ENCODE peak calls at places on chromosomes 3 and 15, in seven cellular contexts. One of them, this sample, is unnamed.

GRCh38 chr15:68431792-68432401 is at the start of gene ITGA11:
- DNase-seq in renal cortical epithelial cell: no peak
- DNase-seq in stimulated activated CD8-positive, alpha-beta memory T cell treated with anti-CD3 and anti-CD28 coated beads, Interleukin-15, amount 100 ng/mL, for 24 hours: no peak
- DNase-seq in activated T-cell treated with anti-CD3 and anti-CD28 coated beads for 1 hour: no peak
- DNase-seq in NCI-H2227 treated with DMSO at 0.1 percent for 48 hours: no peak
- DNase-seq in retinal pigment epithelial cell: no peak
- DNase-seq in Calu3: peak
- DNase-seq in this sample: peak

GRCh38 chr15:97692317-97693015 is 268.0 kb upstream of the ARRDC4 start:
- DNase-seq in Calu3: no peak
- DNase-seq in retinal pigment epithelial cell: no peak
- DNase-seq in stimulated activated CD8-positive, alpha-beta memory T cell treated with anti-CD3 and anti-CD28 coated beads, Interleukin-15, amount 100 ng/mL, for 24 hours: no peak
- DNase-seq in NCI-H2227 treated with DMSO at 0.1 percent for 48 hours: peak
- DNase-seq in activated T-cell treated with anti-CD3 and anti-CD28 coated beads for 1 hour: no peak
- DNase-seq in renal cortical epithelial cell: no peak
- DNase-seq in this sample: no peak

GRCh38 chr15:75732809-75733451 is 20.3 kb upstream of the CSPG4 start:
- DNase-seq in Calu3: peak
- DNase-seq in NCI-H2227 treated with DMSO at 0.1 percent for 48 hours: peak
- DNase-seq in renal cortical epithelial cell: peak
- DNase-seq in retinal pigment epithelial cell: no peak
- DNase-seq in stimulated activated CD8-positive, alpha-beta memory T cell treated with anti-CD3 and anti-CD28 coated beads, Interleukin-15, amount 100 ng/mL, for 24 hours: no peak
- DNase-seq in activated T-cell treated with anti-CD3 and anti-CD28 coated beads for 1 hour: peak
- DNase-seq in this sample: peak

GRCh38 chr15:85692873-85693272 is 101.9 kb downstream of the KLHL25 start:
- DNase-seq in stimulated activated CD8-positive, alpha-beta memory T cell treated with anti-CD3 and anti-CD28 coated beads, Interleukin-15, amount 100 ng/mL, for 24 hours: no peak
- DNase-seq in renal cortical epithelial cell: peak
- DNase-seq in retinal pigment epithelial cell: no peak
- DNase-seq in Calu3: no peak
- DNase-seq in NCI-H2227 treated with DMSO at 0.1 percent for 48 hours: no peak
- DNase-seq in activated T-cell treated with anti-CD3 and anti-CD28 coated beads for 1 hour: no peak
- DNase-seq in this sample: no peak

GRCh38 chr3:120705851-120706582 is 24.0 kb upstream of the HGD start:
- DNase-seq in Calu3: no peak
- DNase-seq in activated T-cell treated with anti-CD3 and anti-CD28 coated beads for 1 hour: no peak
- DNase-seq in retinal pigment epithelial cell: no peak
- DNase-seq in NCI-H2227 treated with DMSO at 0.1 percent for 48 hours: no peak
- DNase-seq in stimulated activated CD8-positive, alpha-beta memory T cell treated with anti-CD3 and anti-CD28 coated beads, Interleukin-15, amount 100 ng/mL, for 24 hours: no peak
- DNase-seq in renal cortical epithelial cell: no peak
- DNase-seq in this sample: no peak

GRCh38 chr3:36282774-36283173 is 97.5 kb upstream of the STAC start:
- DNase-seq in stimulated activated CD8-positive, alpha-beta memory T cell treated with anti-CD3 and anti-CD28 coated beads, Interleukin-15, amount 100 ng/mL, for 24 hours: no peak
- DNase-seq in renal cortical epithelial cell: no peak
- DNase-seq in retinal pigment epithelial cell: no peak
- DNase-seq in NCI-H2227 treated with DMSO at 0.1 percent for 48 hours: no peak
- DNase-seq in Calu3: no peak
- DNase-seq in activated T-cell treated with anti-CD3 and anti-CD28 coated beads for 1 hour: no peak
- DNase-seq in this sample: no peak

GRCh38 chr15:38745611-38746010 is 181.0 kb upstream of the RASGRP1 start:
- DNase-seq in NCI-H2227 treated with DMSO at 0.1 percent for 48 hours: no peak
- DNase-seq in stimulated activated CD8-positive, alpha-beta memory T cell treated with anti-CD3 and anti-CD28 coated beads, Interleukin-15, amount 100 ng/mL, for 24 hours: no peak
- DNase-seq in Calu3: no peak
- DNase-seq in activated T-cell treated with anti-CD3 and anti-CD28 coated beads for 1 hour: no peak
- DNase-seq in retinal pigment epithelial cell: no peak
- DNase-seq in renal cortical epithelial cell: no peak
- DNase-seq in this sample: no peak

GRCh38 chr15:99511529-99511864 is 54.3 kb upstream of the MEF2A start:
- DNase-seq in activated T-cell treated with anti-CD3 and anti-CD28 coated beads for 1 hour: no peak
- DNase-seq in NCI-H2227 treated with DMSO at 0.1 percent for 48 hours: no peak
- DNase-seq in retinal pigment epithelial cell: peak
- DNase-seq in Calu3: no peak
- DNase-seq in renal cortical epithelial cell: no peak
- DNase-seq in stimulated activated CD8-positive, alpha-beta memory T cell treated with anti-CD3 and anti-CD28 coated beads, Interleukin-15, amount 100 ng/mL, for 24 hours: no peak
- DNase-seq in this sample: no peak

GRCh38 chr3:50662408-50662807 is 12.3 kb upstream of the DOCK3 start:
- DNase-seq in retinal pigment epithelial cell: no peak
- DNase-seq in stimulated activated CD8-positive, alpha-beta memory T cell treated with anti-CD3 and anti-CD28 coated beads, Interleukin-15, amount 100 ng/mL, for 24 hours: no peak
- DNase-seq in NCI-H2227 treated with DMSO at 0.1 percent for 48 hours: no peak
- DNase-seq in Calu3: no peak
- DNase-seq in activated T-cell treated with anti-CD3 and anti-CD28 coated beads for 1 hour: no peak
- DNase-seq in renal cortical epithelial cell: no peak
- DNase-seq in this sample: no peak

GRCh38 chr3:156389151-156389760 is 165.7 kb downstream of the SSR3 start:
- DNase-seq in Calu3: no peak
- DNase-seq in retinal pigment epithelial cell: no peak
- DNase-seq in stimulated activated CD8-positive, alpha-beta memory T cell treated with anti-CD3 and anti-CD28 coated beads, Interleukin-15, amount 100 ng/mL, for 24 hours: no peak
- DNase-seq in activated T-cell treated with anti-CD3 and anti-CD28 coated beads for 1 hour: no peak
- DNase-seq in NCI-H2227 treated with DMSO at 0.1 percent for 48 hours: no peak
- DNase-seq in renal cortical epithelial cell: no peak
- DNase-seq in this sample: no peak

GRCh38 chr15:54482251-54482650 is 504.0 kb downstream of the UNC13C start:
- DNase-seq in activated T-cell treated with anti-CD3 and anti-CD28 coated beads for 1 hour: no peak
- DNase-seq in Calu3: no peak
- DNase-seq in NCI-H2227 treated with DMSO at 0.1 percent for 48 hours: no peak
- DNase-seq in stimulated activated CD8-positive, alpha-beta memory T cell treated with anti-CD3 and anti-CD28 coated beads, Interleukin-15, amount 100 ng/mL, for 24 hours: no peak
- DNase-seq in retinal pigment epithelial cell: no peak
- DNase-seq in renal cortical epithelial cell: no peak
- DNase-seq in this sample: no peak

GRCh38 chr15:71275098-71275497 is 159.8 kb downstream of the THSD4 start:
- DNase-seq in Calu3: no peak
- DNase-seq in NCI-H2227 treated with DMSO at 0.1 percent for 48 hours: no peak
- DNase-seq in renal cortical epithelial cell: peak
- DNase-seq in activated T-cell treated with anti-CD3 and anti-CD28 coated beads for 1 hour: no peak
- DNase-seq in retinal pigment epithelial cell: no peak
- DNase-seq in stimulated activated CD8-positive, alpha-beta memory T cell treated with anti-CD3 and anti-CD28 coated beads, Interleukin-15, amount 100 ng/mL, for 24 hours: no peak
- DNase-seq in this sample: no peak

GRCh38 chr15:87416591-87417257 is 839.8 kb downstream of the NTRK3 start:
- DNase-seq in activated T-cell treated with anti-CD3 and anti-CD28 coated beads for 1 hour: no peak
- DNase-seq in retinal pigment epithelial cell: no peak
- DNase-seq in Calu3: no peak
- DNase-seq in renal cortical epithelial cell: no peak
- DNase-seq in NCI-H2227 treated with DMSO at 0.1 percent for 48 hours: no peak
- DNase-seq in stimulated activated CD8-positive, alpha-beta memory T cell treated with anti-CD3 and anti-CD28 coated beads, Interleukin-15, amount 100 ng/mL, for 24 hours: no peak
- DNase-seq in this sample: no peak

GRCh38 chr3:42412526-42413155 is 2.2 kb upstream of the LYZL4 start:
- DNase-seq in activated T-cell treated with anti-CD3 and anti-CD28 coated beads for 1 hour: no peak
- DNase-seq in NCI-H2227 treated with DMSO at 0.1 percent for 48 hours: no peak
- DNase-seq in stimulated activated CD8-positive, alpha-beta memory T cell treated with anti-CD3 and anti-CD28 coated beads, Interleukin-15, amount 100 ng/mL, for 24 hours: no peak
- DNase-seq in renal cortical epithelial cell: no peak
- DNase-seq in retinal pigment epithelial cell: no peak
- DNase-seq in Calu3: no peak
- DNase-seq in this sample: no peak

GRCh38 chr15:29682361-29682760 is 139.9 kb downstream of the TJP1 start:
- DNase-seq in NCI-H2227 treated with DMSO at 0.1 percent for 48 hours: no peak
- DNase-seq in Calu3: no peak
- DNase-seq in retinal pigment epithelial cell: no peak
- DNase-seq in renal cortical epithelial cell: no peak
- DNase-seq in stimulated activated CD8-positive, alpha-beta memory T cell treated with anti-CD3 and anti-CD28 coated beads, Interleukin-15, amount 100 ng/mL, for 24 hours: no peak
- DNase-seq in activated T-cell treated with anti-CD3 and anti-CD28 coated beads for 1 hour: no peak
- DNase-seq in this sample: no peak

GRCh38 chr15:50944692-50945091 is 36.2 kb downstream of the AP4E1 start:
- DNase-seq in activated T-cell treated with anti-CD3 and anti-CD28 coated beads for 1 hour: no peak
- DNase-seq in renal cortical epithelial cell: no peak
- DNase-seq in stimulated activated CD8-positive, alpha-beta memory T cell treated with anti-CD3 and anti-CD28 coated beads, Interleukin-15, amount 100 ng/mL, for 24 hours: no peak
- DNase-seq in Calu3: no peak
- DNase-seq in NCI-H2227 treated with DMSO at 0.1 percent for 48 hours: no peak
- DNase-seq in retinal pigment epithelial cell: no peak
- DNase-seq in this sample: no peak

GRCh38 chr3:81550415-81550814 is 211.0 kb downstream of the GBE1 start:
- DNase-seq in NCI-H2227 treated with DMSO at 0.1 percent for 48 hours: no peak
- DNase-seq in Calu3: no peak
- DNase-seq in activated T-cell treated with anti-CD3 and anti-CD28 coated beads for 1 hour: no peak
- DNase-seq in renal cortical epithelial cell: no peak
- DNase-seq in stimulated activated CD8-positive, alpha-beta memory T cell treated with anti-CD3 and anti-CD28 coated beads, Interleukin-15, amount 100 ng/mL, for 24 hours: no peak
- DNase-seq in retinal pigment epithelial cell: no peak
- DNase-seq in this sample: no peak

This sample was measured in NCI-H1930.